ENCODE peak calls at places on chromosomes 16 and 17, in ten cellular contexts. O is cardiac fibroblast, F is epithelial cell of esophagus, Y is endothelial cell, L is fibroblast of lung, X is cardiac muscle cell, U is GM06990, S is WTC11, I is BE2C, M is tibial nerve. B is an unnamed sample.

GRCh38 chr17:79009397-79010303 is at the start of gene CANT1:
- DNase-seq in O (peak; percentile 91), F (peak; percentile 83), Y (peak; percentile 89), L (peak; percentile 76), X (peak; percentile 89), U (peak; percentile 91), S (peak; percentile 77), I (peak; percentile 88), M (peak; percentile 68), B (peak; percentile 80)

GRCh38 chr17:48752399-48753288 is 24.1 kb upstream of the HOXB13 start:
- DNase-seq in O (no peak), F (no peak), Y (no peak), L (no peak), X (no peak), U (no peak), S (no peak), I (no peak), M (no peak), B (no peak)

GRCh38 chr17:13346996-13347762 is 254.6 kb downstream of the HS3ST3A1 start:
- DNase-seq in O (peak; percentile 81), F (peak; percentile 81), Y (no peak), L (peak; percentile 99), X (no peak), U (no peak), S (no peak), I (no peak), M (no peak), B (no peak)

GRCh38 chr17:62823111-62823895 is 15.2 kb upstream of the MARCHF10 start:
- DNase-seq in O (no peak), F (peak; percentile 88), Y (no peak), L (peak; percentile 41), X (no peak), U (no peak), S (no peak), I (no peak), M (no peak), B (no peak)

GRCh38 chr17:49076575-49077384 is 55.8 kb upstream of the B4GALNT2 start:
- DNase-seq in O (peak; percentile 76), F (peak; percentile 55), Y (no peak), L (peak; percentile 91), X (no peak), U (no peak), S (no peak), I (no peak), M (no peak), B (no peak)

GRCh38 chr16:2028146-2028545 is 1.4 kb downstream of the NHERF2 start:
- DNase-seq in O (no peak), F (no peak), Y (no peak), L (no peak), X (no peak), U (no peak), S (no peak), I (no peak), M (no peak), B (no peak)

GRCh38 chr17:48997103-48997826 is at the start of gene IGF2BP1:
- DNase-seq in O (peak; percentile 75), F (peak; percentile 13), Y (peak; percentile 58), L (peak; percentile 68), X (peak; percentile 87), U (no peak), S (peak; percentile 77), I (peak; percentile 60), M (no peak), B (peak; percentile 81)

GRCh38 chr17:78026381-78026780 is 67.9 kb downstream of the TNRC6C start:
- DNase-seq in O (peak; percentile 17), F (no peak), Y (no peak), L (no peak), X (no peak), U (no peak), S (no peak), I (no peak), M (no peak), B (no peak)

GRCh38 chr17:69047368-69048263 is 13.1 kb downstream of the ABCA9 start:
- DNase-seq in O (peak; percentile 99), F (peak; percentile 56), Y (peak; percentile 47), L (peak; percentile 91), X (peak; percentile 46), U (no peak), S (no peak), I (no peak), M (peak; percentile 21), B (no peak)

GRCh38 chr17:8187517-8188407 is 2.2 kb downstream of the BORCS6 start:
- DNase-seq in O (peak; percentile 100), F (peak; percentile 98), Y (peak; percentile 90), L (peak; percentile 99), X (peak; percentile 94), U (peak; percentile 86), S (peak; percentile 94), I (peak; percentile 85), M (peak; percentile 89), B (peak; percentile 95)
- TF ChIP-seq CTCF in O (no peak), F (no peak), Y (no peak), L (no peak), X (no peak), U (no peak), S (no peak), I (no peak), M (no peak), B (no peak)

DNA sequence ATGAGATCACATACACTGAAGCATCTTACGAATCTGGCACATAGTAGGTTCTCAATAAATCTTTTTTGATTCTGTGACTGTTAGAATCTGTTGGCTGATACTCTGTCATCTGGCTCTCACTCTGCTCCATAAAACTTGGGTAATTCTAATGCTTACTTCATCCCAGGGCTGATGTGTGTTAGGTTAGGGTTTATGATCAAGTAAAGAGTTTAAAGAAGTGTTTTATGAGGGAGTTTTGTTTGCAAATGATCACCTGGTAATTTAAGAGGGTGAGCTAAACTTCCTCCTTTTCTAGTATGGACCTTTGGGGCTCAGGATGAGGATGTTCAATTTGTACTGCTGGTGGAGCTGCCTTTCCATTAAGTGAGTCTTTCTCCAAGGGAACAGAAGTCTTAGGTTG is 364.1 kb downstream of the WWOX start:
- DNase-seq in O (no peak), F (no peak), Y (no peak), L (no peak), X (no peak), U (no peak), S (no peak), I (no peak), M (no peak), B (no peak)
- TF ChIP-seq CTCF in O (no peak), F (no peak), Y (no peak), L (no peak), X (no peak), U (no peak), S (no peak), I (no peak), M (no peak), B (no peak)

GRCh38 chr16:66576306-66576705 is 3.0 kb upstream of the CMTM2 start:
- DNase-seq in O (no peak), F (no peak), Y (no peak), L (no peak), X (no peak), U (no peak), S (no peak), I (no peak), M (no peak), B (no peak)

GRCh38 chr16:66578596-66579531 is at the start of gene CMTM2:
- DNase-seq in O (peak; percentile 8), F (no peak), Y (no peak), L (peak; percentile 28), X (no peak), U (no peak), S (peak; percentile 53), I (peak; percentile 27), M (no peak), B (no peak)

GRCh38 chr16:66581246-66581952 is 2.1 kb downstream of the CMTM2 start:
- DNase-seq in O (peak; percentile 46), F (peak; percentile 35), Y (no peak), L (peak; percentile 68), X (no peak), U (no peak), S (no peak), I (no peak), M (no peak), B (no peak)

GRCh38 chr16:66585477-66586239 is 6.4 kb downstream of the CMTM2 start:
- DNase-seq in O (no peak), F (no peak), Y (peak; percentile 30), L (no peak), X (no peak), U (no peak), S (no peak), I (no peak), M (no peak), B (no peak)

DNA sequence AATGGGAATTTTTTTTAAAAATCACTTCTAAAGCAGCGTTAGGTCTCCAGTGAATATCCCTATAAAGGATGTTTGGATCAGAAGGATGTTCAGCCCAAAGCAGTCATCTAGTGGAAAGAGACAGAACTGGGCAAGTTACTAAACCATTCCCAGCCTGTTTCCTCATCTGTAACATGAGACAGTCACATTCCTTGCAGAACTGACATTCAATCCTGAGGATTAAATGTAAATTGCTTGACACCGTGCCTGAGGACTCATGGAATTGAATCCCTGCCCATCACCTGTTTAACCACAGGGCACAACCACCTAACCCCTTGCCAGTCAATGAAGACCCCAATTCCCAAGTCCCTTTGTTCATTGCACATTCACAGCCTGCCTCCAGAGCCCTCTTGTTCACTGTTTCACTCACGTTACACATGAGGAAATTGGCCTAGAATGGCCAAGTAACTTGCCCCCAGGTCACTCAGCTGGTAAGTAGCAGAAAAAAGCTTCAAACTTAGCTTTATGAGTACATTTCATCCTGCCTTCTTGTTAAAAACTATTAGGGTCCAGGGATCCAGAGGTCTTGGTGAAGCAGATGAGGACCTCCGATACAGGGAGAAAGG is 1.4 kb downstream of the CMTM2 start:
- DNase-seq in O (peak; percentile 70), F (peak; percentile 86), Y (no peak), L (peak; percentile 88), X (peak; percentile 17), U (no peak), S (no peak), I (no peak), M (no peak), B (no peak)
- TF ChIP-seq CTCF in O (peak; percentile 30), F (peak; percentile 35), Y (no peak), L (no peak), X (no peak), U (no peak), S (no peak), I (no peak), M (no peak), B (no peak)

DNA sequence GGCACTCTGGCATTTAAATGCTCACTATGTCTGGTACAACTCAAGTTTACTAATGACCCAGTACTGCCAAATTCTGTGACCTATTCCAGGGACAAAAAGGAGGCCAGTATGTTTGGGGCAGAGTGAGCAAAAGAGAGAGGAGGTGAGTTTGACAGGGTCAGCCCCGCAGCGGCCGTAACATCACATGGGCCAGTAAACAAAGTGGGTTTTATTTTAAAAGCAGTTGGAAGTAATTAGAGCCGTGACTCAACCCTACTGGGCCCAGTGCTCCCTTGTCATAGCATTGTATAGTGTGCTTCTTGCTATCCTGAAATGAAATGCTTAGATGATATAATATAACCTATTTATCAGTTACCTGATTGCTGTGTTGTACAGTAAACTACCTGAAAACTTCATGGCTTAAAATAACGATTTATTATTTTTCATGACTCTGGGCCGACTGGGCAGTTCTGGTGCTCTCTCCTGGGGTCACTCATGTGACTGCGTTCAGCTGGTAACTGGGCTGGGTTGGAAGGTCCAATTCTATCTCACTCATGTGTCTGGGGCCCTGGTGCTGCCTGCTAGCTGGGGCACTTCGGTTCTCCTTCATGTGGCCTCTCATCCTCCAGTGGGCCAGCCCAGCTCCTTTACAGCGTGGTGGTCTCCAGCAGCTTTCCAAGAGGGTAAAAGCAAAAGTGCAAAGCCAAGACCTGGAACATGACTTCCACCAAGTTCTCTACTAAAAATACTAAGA is 27.4 kb downstream of the IQCK start:
- DNase-seq in O (no peak), F (no peak), Y (no peak), L (peak; percentile 60), X (no peak), U (no peak), S (no peak), I (no peak), M (peak; percentile 25), B (no peak)
- TF ChIP-seq CTCF in O (no peak), F (no peak), Y (no peak), L (no peak), X (no peak), U (no peak), S (no peak), I (no peak), M (no peak), B (no peak)